ENCODE peak calls at places on chromosomes 12 and 14, in eight cellular contexts. B is AG20443, P is left ventricle myocardium inferior, Y is NCI-H1092, J is nucleus accumbens, R is DND-41, H is GM23248, L is A549. X is an unnamed sample.

GRCh38 chr14:22886500-22887259 is 3.7 kb downstream of the REM2 start:
- DNase-seq in B (peak), P (peak), Y (peak), J (no peak), R (peak), H (peak), L (peak), X (peak)

GRCh38 chr12:67039995-67040860 is 228.9 kb upstream of the CAND1 start:
- DNase-seq in B (no peak), P (no peak), Y (no peak), J (no peak), R (no peak), H (no peak), L (no peak), X (no peak)

GRCh38 chr12:57342207-57342691 is 88.6 kb downstream of the R3HDM2 start:
- DNase-seq in B (peak), P (peak), Y (no peak), J (peak), R (no peak), H (peak), L (peak), X (no peak)

GRCh38 chr14:76282581-76282980 is 93.4 kb upstream of the ESRRB start:
- DNase-seq in B (no peak), P (no peak), Y (no peak), J (no peak), R (no peak), H (no peak), L (no peak), X (no peak)

GRCh38 chr12:15589328-15590032 is 199.7 kb downstream of the EPS8 start:
- DNase-seq in B (no peak), P (no peak), Y (no peak), J (no peak), R (no peak), H (no peak), L (no peak), X (no peak)

GRCh38 chr12:122835693-122836026 is 403 bp downstream of the HIP1R start:
- DNase-seq in B (peak), P (no peak), Y (no peak), J (no peak), R (peak), H (no peak), L (no peak), X (no peak)

GRCh38 chr14:103296007-103296406 is 38.0 kb upstream of the EIF5 start:
- DNase-seq in B (peak), P (no peak), Y (no peak), J (no peak), R (no peak), H (peak), L (peak), X (no peak)

GRCh38 chr12:70400124-70400523 is 34.0 kb downstream of the KCNMB4 start:
- DNase-seq in B (no peak), P (no peak), Y (no peak), J (no peak), R (no peak), H (no peak), L (no peak), X (no peak)

GRCh38 chr14:88551936-88552565 is 2.8 kb downstream of the PTPN21 start:
- DNase-seq in B (peak), P (no peak), Y (no peak), J (peak), R (no peak), H (peak), L (no peak), X (no peak)

GRCh38 chr12:8742501-8742900 is 44.7 kb downstream of the RIMKLB start:
- DNase-seq in B (peak), P (no peak), Y (no peak), J (no peak), R (no peak), H (peak), L (peak), X (no peak)

X was measured in sciatic nerve.